ENCODE peak calls at places on chromosomes 5 and 9, in ten cellular contexts. B is gastrocnemius medialis, C is ovary, U is transverse colon, O is body of pancreas, P is A549, F is psoas muscle, M is tibial nerve, H is cardiac muscle cell, T is sigmoid colon. R is an unnamed sample. For H3K4me1, the result is how much of the 10 kb centered on the place peaks cover.

GRCh38 chr9:98917691-98918487 is 25.8 kb upstream of the COL15A1 start:
- DNase-seq in B (no peak), C (peak), U (no peak), O (peak), P (no peak), F (no peak), M (no peak), H (peak), T (no peak), R (no peak)

GRCh38 chr9:79129865-79130480 is 441.8 kb upstream of the TLE4 start:
- DNase-seq in B (no peak), C (peak), U (peak), O (peak), P (peak), F (peak), M (peak), H (peak), T (no peak), R (no peak)

GRCh38 chr5:1441166-1441865 is 3.9 kb downstream of the SLC6A3 start:
- DNase-seq in B (no peak), C (no peak), U (no peak), O (no peak), P (no peak), F (peak), M (no peak), H (no peak), T (no peak), R (no peak)

GRCh38 chr5:154723740-154724505 is 31.3 kb upstream of the LARP1 start:
- DNase-seq in B (no peak), C (no peak), U (no peak), O (no peak), P (no peak), F (no peak), M (no peak), H (no peak), T (no peak), R (no peak)

GRCh38 chr5:128426090-128426534 is 111.9 kb downstream of the FBN2 start:
- DNase-seq in B (no peak), C (no peak), U (no peak), O (no peak), P (no peak), F (no peak), M (no peak), H (no peak), T (no peak), R (no peak)

GRCh38 chr5:168364738-168365550 is 73.5 kb downstream of the WWC1 start:
- DNase-seq in B (no peak), C (no peak), U (no peak), O (peak), P (no peak), F (no peak), M (no peak), H (peak), T (no peak), R (no peak)

GRCh38 chr5:158947831-158948230 is 151.9 kb downstream of the EBF1 start:
- DNase-seq in B (no peak), C (no peak), U (no peak), O (no peak), P (no peak), F (no peak), M (no peak), H (no peak), T (no peak), R (no peak)

GRCh38 chr9:32394381-32395049 is 10.1 kb downstream of the ACO1 start:
- DNase-seq in B (no peak), C (no peak), U (no peak), O (peak), P (no peak), F (no peak), M (no peak), H (no peak), T (no peak), R (no peak)

GRCh38 chr9:16147726-16148125 is 594.9 kb downstream of the CCDC171 start:
- DNase-seq in B (no peak), C (no peak), U (no peak), O (no peak), P (no peak), F (no peak), M (no peak), H (peak), T (no peak), R (no peak)

GRCh38 chr9:89022902-89023301 is 31.6 kb downstream of the S1PR3 start:
- DNase-seq in B (no peak), C (peak), U (no peak), O (no peak), P (no peak), F (no peak), M (peak), H (peak), T (no peak), R (no peak)

GRCh38 chr5:13763719-13764118 is 180.8 kb downstream of the DNAH5 start:
- DNase-seq in B (no peak), C (no peak), U (no peak), O (no peak), P (no peak), F (no peak), M (no peak), H (no peak), T (no peak), R (no peak)

GRCh38 chr5:135249658-135250057 is 149.4 kb downstream of the MACROH2A1 start:
- DNase-seq in B (no peak), C (no peak), U (no peak), O (no peak), P (no peak), F (no peak), M (no peak), H (no peak), T (peak), R (no peak)

GRCh38 chr9:88173378-88173999 is 35.2 kb upstream of the SPATA31C2 start:
- DNase-seq in B (no peak), C (no peak), U (peak), O (peak), P (peak), F (no peak), M (peak), H (peak), T (no peak), R (no peak)

DNA sequence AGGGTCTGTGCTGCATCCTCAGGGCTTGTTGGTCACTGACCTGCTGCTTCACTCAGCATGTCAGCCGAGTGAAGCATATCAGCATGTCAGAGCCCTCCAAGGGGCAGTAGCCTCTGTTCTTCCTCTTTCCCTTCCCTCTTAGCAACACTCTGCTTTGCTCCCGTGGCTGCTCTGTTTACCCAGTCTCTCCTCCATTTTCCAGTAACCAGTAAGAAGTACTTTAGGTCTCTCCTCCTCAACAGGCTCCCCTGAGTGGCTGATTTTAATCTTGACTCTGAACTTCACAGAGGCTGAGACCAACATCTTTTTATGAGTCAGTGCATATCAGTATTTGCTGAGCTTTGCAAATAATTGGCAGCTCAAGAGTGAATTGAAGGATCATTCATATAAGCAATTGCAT is 18.6 kb upstream of the ADRB2 start:
- DNase-seq in B (no peak), C (no peak), U (peak), O (no peak), P (no peak), F (no peak), M (no peak), H (peak), T (no peak), R (no peak)
- H3K4me1 ChIP-seq in B (under half), C (under half), U (under half), O (under half), P (under half), F (under half), M (under half), H (half or more), T (under half), R (under half)

DNA sequence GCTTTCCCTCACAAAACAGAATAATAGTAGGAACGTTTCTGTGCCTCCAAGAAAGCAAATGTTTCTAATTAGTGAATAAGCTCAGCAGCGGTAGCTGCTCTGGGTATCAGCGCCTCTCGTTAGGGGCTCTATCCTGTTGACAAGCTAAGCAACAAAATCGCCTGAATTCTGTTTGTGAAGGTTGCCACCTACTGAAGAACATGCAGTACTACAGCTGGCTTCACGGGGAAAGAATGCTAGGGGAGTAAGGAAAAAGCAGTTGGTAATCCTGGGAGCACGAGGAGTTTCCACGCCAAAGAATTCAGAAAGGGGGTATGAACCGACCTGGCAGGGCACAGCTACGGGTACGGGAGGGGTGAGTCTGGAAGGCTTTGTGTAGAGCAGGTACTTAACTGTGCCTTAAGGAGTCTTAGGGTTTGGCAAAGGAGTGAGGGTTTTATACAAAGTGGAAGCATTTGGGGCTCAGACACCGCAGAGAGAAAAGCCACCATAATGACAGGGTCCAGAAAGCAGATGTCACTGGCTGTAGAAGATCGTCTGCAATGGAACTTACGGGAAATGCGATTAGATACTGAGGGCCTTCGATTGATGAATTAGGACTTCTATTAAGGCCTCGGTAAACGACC is 171.7 kb downstream of the TTC39B start:
- DNase-seq in B (peak), C (peak), U (peak), O (peak), P (peak), F (peak), M (peak), H (peak), T (peak), R (no peak)
- H3K27ac ChIP-seq in B (no peak), C (no peak), U (no peak), O (no peak), P (peak), F (no peak), M (no peak), H (no peak), T (peak), R (no peak)

GRCh38 chr5:56837386-56837785 is 22.0 kb downstream of the MAP3K1 start:
- DNase-seq in B (no peak), C (no peak), U (no peak), O (no peak), P (no peak), F (no peak), M (no peak), H (no peak), T (no peak), R (no peak)

GRCh38 chr5:56837956-56838355 is 22.6 kb downstream of the MAP3K1 start:
- DNase-seq in B (no peak), C (no peak), U (no peak), O (no peak), P (no peak), F (no peak), M (no peak), H (no peak), T (no peak), R (no peak)

GRCh38 chr5:56829137-56829536 is 13.8 kb downstream of the MAP3K1 start:
- DNase-seq in B (no peak), C (no peak), U (peak), O (no peak), P (no peak), F (no peak), M (no peak), H (no peak), T (no peak), R (no peak)

GRCh38 chr5:56838409-56839039 is 23.2 kb downstream of the MAP3K1 start:
- DNase-seq in B (no peak), C (no peak), U (no peak), O (peak), P (peak), F (no peak), M (no peak), H (peak), T (no peak), R (no peak)

GRCh38 chr5:56833325-56833724 is 18.0 kb downstream of the MAP3K1 start:
- DNase-seq in B (no peak), C (no peak), U (no peak), O (peak), P (no peak), F (no peak), M (no peak), H (peak), T (no peak), R (no peak)
- H3K4me1 ChIP-seq in B (half or more), C (under half), U (half or more), O (half or more), P (under half), F (half or more), M (under half), H (half or more), T (under half), R (under half)

GRCh38 chr9:129736334-129736733 is 16.5 kb downstream of the PTGES start:
- DNase-seq in B (no peak), C (no peak), U (no peak), O (no peak), P (no peak), F (no peak), M (no peak), H (no peak), T (no peak), R (no peak)

GRCh38 chr9:129739432-129739831 is 13.4 kb downstream of the PTGES start:
- DNase-seq in B (no peak), C (no peak), U (no peak), O (no peak), P (no peak), F (no peak), M (no peak), H (no peak), T (no peak), R (no peak)

GRCh38 chr9:129735546-129735945 is 17.3 kb downstream of the PTGES start:
- DNase-seq in B (no peak), C (no peak), U (no peak), O (no peak), P (no peak), F (no peak), M (no peak), H (no peak), T (no peak), R (no peak)

GRCh38 chr9:129740174-129740573 is 12.7 kb downstream of the PTGES start:
- DNase-seq in B (no peak), C (no peak), U (no peak), O (no peak), P (no peak), F (no peak), M (no peak), H (no peak), T (no peak), R (no peak)

GRCh38 chr9:129737479-129738269 is 15.2 kb downstream of the PTGES start:
- DNase-seq in B (peak), C (peak), U (peak), O (peak), P (peak), F (peak), M (peak), H (peak), T (peak), R (peak)
- H3K27ac ChIP-seq in B (peak), C (peak), U (peak), O (peak), P (peak), F (peak), M (peak), H (no peak), T (peak), R (peak)

GRCh38 chr5:50593681-50594080 is 72.8 kb upstream of the PARP8 start:
- DNase-seq in B (no peak), C (no peak), U (no peak), O (no peak), P (no peak), F (no peak), M (no peak), H (no peak), T (no peak), R (no peak)
- H3K4me1 ChIP-seq in B (under half), C (under half), U (under half), O (under half), P (under half), F (under half), M (under half), H (under half), T (under half), R (under half)

DNA sequence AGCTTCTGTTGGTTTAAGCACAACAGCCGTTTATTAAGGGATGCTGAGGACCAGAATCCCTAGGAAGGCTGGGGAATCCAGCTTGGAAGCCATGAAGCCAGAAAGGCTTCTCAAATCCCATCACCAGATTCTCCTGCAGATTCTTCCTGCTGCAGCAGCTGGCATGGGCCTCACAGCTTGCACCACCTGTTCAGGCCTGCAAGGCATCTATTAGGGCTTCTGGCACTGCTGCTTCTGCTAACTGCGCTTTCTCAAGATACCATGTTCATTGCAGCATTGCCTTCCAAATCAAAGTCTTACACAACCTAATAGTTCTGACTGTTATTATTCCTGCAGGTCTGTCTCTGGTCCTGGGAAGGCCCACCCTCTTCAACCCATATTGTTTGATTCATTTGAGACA is 51.2 kb upstream of the ZNF366 start:
- DNase-seq in B (peak), C (no peak), U (no peak), O (no peak), P (no peak), F (no peak), M (no peak), H (no peak), T (no peak), R (no peak)
- H3K27ac ChIP-seq in B (no peak), C (no peak), U (no peak), O (no peak), P (no peak), F (peak), M (no peak), H (peak), T (no peak), R (peak)

DNA sequence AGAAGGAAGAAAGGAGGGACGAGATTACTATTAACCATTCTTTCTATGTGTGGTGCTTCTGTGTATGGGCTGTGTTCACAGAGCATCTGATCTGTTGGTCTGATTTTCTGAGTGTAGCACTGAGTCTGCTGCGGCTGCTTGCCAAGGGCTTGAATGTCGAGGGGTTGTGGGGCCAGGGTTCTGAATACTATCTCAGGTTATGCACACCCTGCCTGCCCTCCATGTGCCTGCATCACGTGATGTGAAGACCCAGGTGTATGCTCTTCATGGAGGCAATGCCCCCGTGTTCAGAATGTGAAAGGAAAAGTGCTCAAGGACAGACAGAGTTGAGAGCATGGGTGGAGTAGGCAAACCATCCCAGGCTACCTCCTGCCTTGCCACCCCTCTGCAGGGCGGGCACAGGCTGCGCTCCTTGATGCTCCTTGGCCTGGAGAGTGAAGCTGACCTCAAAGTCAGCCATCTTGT is 254.9 kb downstream of the FANCC start:
- DNase-seq in B (no peak), C (no peak), U (no peak), O (no peak), P (no peak), F (no peak), M (no peak), H (no peak), T (no peak), R (no peak)
- H3K4me1 ChIP-seq in B (half or more), C (under half), U (half or more), O (half or more), P (half or more), F (half or more), M (under half), H (under half), T (half or more), R (half or more)

GRCh38 chr5:59791131-59791485 is 102.4 kb downstream of the PDE4D start:
- DNase-seq in B (no peak), C (no peak), U (no peak), O (no peak), P (no peak), F (no peak), M (no peak), H (no peak), T (no peak), R (no peak)
- H3K27ac ChIP-seq in B (no peak), C (no peak), U (peak), O (no peak), P (peak), F (peak), M (no peak), H (no peak), T (peak), R (no peak)

GRCh38 chr9:107685901-107686300 is 196.3 kb upstream of the KLF4 start:
- DNase-seq in B (peak), C (no peak), U (no peak), O (no peak), P (no peak), F (no peak), M (no peak), H (no peak), T (no peak), R (no peak)
- H3K4me1 ChIP-seq in B (under half), C (under half), U (under half), O (under half), P (under half), F (under half), M (under half), H (under half), T (under half), R (under half)

DNA sequence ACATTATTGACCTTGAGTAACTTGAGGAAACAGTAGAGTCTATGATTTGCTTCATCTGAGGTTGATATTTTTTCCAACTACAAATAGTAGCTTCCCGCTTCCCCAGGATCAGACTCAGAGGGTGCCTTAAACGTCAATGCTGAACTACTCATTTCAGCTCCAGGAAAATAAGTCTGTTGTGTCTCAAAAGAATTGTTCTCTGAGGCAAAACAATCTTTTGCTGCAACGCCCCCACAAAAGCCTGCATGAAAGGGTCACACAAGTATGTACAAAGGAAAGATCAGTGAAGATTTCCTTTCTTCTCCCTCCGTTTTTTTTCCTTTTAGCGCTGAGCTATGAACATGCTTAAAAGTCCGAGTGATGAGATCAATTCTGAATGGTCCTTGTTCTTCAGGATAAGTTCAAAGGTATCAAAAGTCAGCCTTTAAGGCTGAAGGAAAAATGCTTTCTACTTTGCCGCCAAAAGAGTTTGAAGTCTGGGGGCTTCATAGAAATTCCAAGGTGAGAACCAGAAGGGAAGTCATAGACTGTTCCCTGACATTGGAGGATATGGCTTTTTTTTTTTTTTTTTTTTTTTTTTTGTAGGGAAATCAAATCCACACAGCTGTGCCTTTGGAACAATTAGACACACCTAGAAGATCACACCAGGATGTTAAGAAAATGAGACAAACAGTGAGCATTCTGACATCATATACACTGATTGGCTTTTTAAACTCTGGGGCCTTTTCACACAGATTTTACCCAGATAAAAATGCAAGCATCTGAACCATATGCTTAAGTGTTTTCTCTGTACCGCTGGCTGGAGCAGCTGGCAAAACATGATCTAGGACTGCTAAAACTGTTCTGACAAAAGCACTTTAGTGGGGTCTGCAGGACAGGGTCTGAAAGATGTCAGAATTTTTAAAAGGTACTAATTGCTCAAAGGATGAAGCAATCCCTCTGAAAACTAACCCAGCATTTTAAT is 329.3 kb downstream of the ENC1 start:
- DNase-seq in B (no peak), C (no peak), U (no peak), O (no peak), P (no peak), F (no peak), M (no peak), H (no peak), T (no peak), R (no peak)
- H3K27ac ChIP-seq in B (no peak), C (no peak), U (no peak), O (no peak), P (no peak), F (no peak), M (no peak), H (no peak), T (no peak), R (no peak)